ENCODE peak calls at places on chromosomes 16 and 17, in six cellular contexts. K is CD4-positive, alpha-beta T cell; T is NCI-H2081; G is DMS153; X is cardiac fibroblast; L is GM20000. I is an unnamed sample.

GRCh38 chr17:60554377-60554788 is 28.3 kb upstream of the APPBP2 start:
- DNase-seq in K (no peak), L (no peak), T (no peak), X (peak), G (no peak), I (no peak)

GRCh38 chr17:38789185-38789584 is 10.2 kb downstream of the PIP4K2B start:
- DNase-seq in G (no peak), X (peak), L (no peak), K (no peak), T (no peak), I (peak)

GRCh38 chr17:76199466-76199865 is 40.8 kb downstream of the RNF157 start:
- DNase-seq in K (peak), L (no peak), G (no peak), X (no peak), T (no peak), I (no peak)

GRCh38 chr16:3980311-3981111 is 100.0 kb upstream of the CREBBP start:
- DNase-seq in G (no peak), T (no peak), K (no peak), X (peak), L (no peak), I (no peak)

GRCh38 chr16:84180519-84181140 is 6.2 kb downstream of the TAF1C start:
- DNase-seq in K (no peak), T (no peak), X (no peak), G (no peak), L (peak), I (no peak)

GRCh38 chr17:17539591-17539990 is 43.4 kb upstream of the RASD1 start:
- DNase-seq in X (no peak), T (no peak), G (no peak), L (no peak), K (no peak), I (no peak)

GRCh38 chr17:8366231-8366630 is 10.3 kb downstream of the KRABD2 start:
- DNase-seq in T (no peak), L (peak), G (no peak), K (no peak), X (peak), I (no peak)

GRCh38 chr16:88650749-88651275 is at the start of gene CYBA:
- DNase-seq in K (peak), L (peak), T (peak), G (peak), X (peak), I (peak)

GRCh38 chr17:37219876-37220608 is 155.7 kb upstream of the C17orf78 start:
- DNase-seq in G (no peak), X (no peak), L (no peak), K (no peak), T (no peak), I (peak)

GRCh38 chr16:48168089-48168488 is 12.3 kb upstream of the ABCC12 start:
- DNase-seq in K (no peak), T (no peak), L (no peak), G (no peak), X (no peak), I (no peak)

GRCh38 chr17:38733315-38734234 is 3.4 kb downstream of the CISD3 start:
- DNase-seq in G (no peak), K (no peak), L (no peak), X (no peak), T (no peak), I (peak)

GRCh38 chr17:47295037-47295873 is 28.5 kb upstream of the EFCAB13 start:
- DNase-seq in T (no peak), K (no peak), X (no peak), G (no peak), L (no peak), I (no peak)